ENCODE peak calls at places on chromosomes 5 and 9, in nine cellular contexts. G, S, Y, C, F, A, I, M and Z are unnamed samples.

GRCh38 chr9:31950756-31951155 is 433.7 kb upstream of the ACO1 start:
- DNase-seq in A (no peak), G (no peak), C (no peak), F (no peak), M (no peak), I (no peak), S (no peak), Y (no peak), Z (no peak)

GRCh38 chr9:83208065-83208850 is 145.3 kb upstream of the RASEF start:
- DNase-seq in Y (no peak), A (no peak), M (no peak), G (no peak), I (no peak), F (no peak), C (no peak), S (no peak), Z (no peak)

GRCh38 chr9:104836767-104837166 is 72.8 kb downstream of the NIPSNAP3B start:
- DNase-seq in Y (no peak), S (no peak), I (no peak), F (no peak), C (no peak), M (no peak), A (no peak), G (no peak), Z (no peak)

GRCh38 chr9:124894741-124895170 is 32.8 kb downstream of the ARPC5L start:
- DNase-seq in S (no peak), C (no peak), G (no peak), F (no peak), A (no peak), I (peak; percentile 76), Y (peak; percentile 27), M (peak; percentile 47), Z (peak; percentile 50)

GRCh38 chr9:12822111-12822510 is 47.3 kb downstream of the LURAP1L start:
- DNase-seq in Y (no peak), S (no peak), M (no peak), A (no peak), G (no peak), F (peak; percentile 49), I (no peak), C (no peak), Z (no peak)

GRCh38 chr5:154368041-154368800 is 77.6 kb upstream of the SAP30L start:
- DNase-seq in S (no peak), C (no peak), A (no peak), Y (no peak), I (no peak), G (no peak), F (peak; percentile 84), M (peak; percentile 34), Z (peak; percentile 52)

GRCh38 chr5:112689510-112689909 is 48.2 kb upstream of the APC start:
- DNase-seq in C (no peak), A (no peak), M (no peak), Y (no peak), I (no peak), S (no peak), G (no peak), F (peak; percentile 47), Z (no peak)

GRCh38 chr5:102959055-102959454 is 160.9 kb downstream of the GIN1 start:
- DNase-seq in Y (no peak), M (peak; percentile 51), F (no peak), C (no peak), G (no peak), A (no peak), S (no peak), I (no peak), Z (no peak)

GRCh38 chr5:177498013-177498847 is 826 bp upstream of the PDLIM7 start:
- DNase-seq in Y (no peak), M (no peak), A (no peak), G (peak; percentile 62), I (no peak), C (no peak), S (no peak), F (no peak), Z (peak; percentile 76)

GRCh38 chr5:95080026-95080425 is 204.9 kb downstream of the MCTP1 start:
- DNase-seq in Y (no peak), A (no peak), I (no peak), M (no peak), F (no peak), C (no peak), S (no peak), G (no peak), Z (no peak)

GRCh38 chr9:4119778-4120554 is 179.9 kb downstream of the GLIS3 start:
- DNase-seq in Y (no peak), I (no peak), S (no peak), G (no peak), A (no peak), M (no peak), C (no peak), F (no peak), Z (peak; percentile 23)

GRCh38 chr5:76473676-76474075 is 70.6 kb downstream of the IQGAP2 start:
- DNase-seq in S (peak; percentile 41), I (no peak), F (no peak), Y (peak; percentile 21), G (no peak), A (no peak), C (peak; percentile 20), M (no peak), Z (no peak)

GRCh38 chr9:5578698-5579085 is 50.2 kb upstream of the RIC1 start:
- DNase-seq in Y (no peak), I (no peak), F (no peak), A (no peak), S (no peak), C (no peak), G (no peak), M (no peak), Z (peak; percentile 25)

GRCh38 chr9:111027798-111028197 is 10.5 kb downstream of the LPAR1 start:
- DNase-seq in Y (no peak), G (no peak), M (no peak), S (no peak), A (no peak), C (no peak), I (no peak), F (no peak), Z (no peak)

GRCh38 chr9:14238518-14238917 is 75.4 kb downstream of the NFIB start:
- DNase-seq in S (no peak), A (no peak), I (no peak), C (no peak), F (peak; percentile 69), M (no peak), Y (no peak), G (no peak), Z (peak; percentile 78)

GRCh38 chr9:35056571-35057270 is 15.7 kb downstream of the VCP start:
- DNase-seq in Y (no peak), I (no peak), M (no peak), S (no peak), F (no peak), A (no peak), G (no peak), C (no peak), Z (no peak)

GRCh38 chr5:143140492-143141231 is 262.8 kb downstream of the NR3C1 start:
- DNase-seq in F (no peak), A (peak; percentile 63), I (no peak), Y (no peak), C (no peak), S (no peak), M (no peak), G (no peak), Z (peak; percentile 99)

GRCh38 chr9:128819716-128820664 is 1.7 kb downstream of the ENDOG start:
- DNase-seq in S (no peak), F (no peak), A (no peak), Y (no peak), I (no peak), G (no peak), C (no peak), M (no peak), Z (peak; percentile 82)

GRCh38 chr5:149912226-149912864 is 32.2 kb downstream of the PDE6A start:
- DNase-seq in S (no peak), F (no peak), G (no peak), A (no peak), M (no peak), Y (no peak), C (no peak), I (no peak), Z (peak; percentile 15)

GRCh38 chr9:125632321-125633115 is 74.5 kb downstream of the MAPKAP1 start:
- DNase-seq in I (peak; percentile 87), C (no peak), F (no peak), G (no peak), Y (peak; percentile 65), S (no peak), M (no peak), A (no peak), Z (peak; percentile 43)

GRCh38 chr5:3741372-3741770 is 145.7 kb downstream of the IRX1 start:
- DNase-seq in C (no peak), M (no peak), A (no peak), Y (no peak), S (no peak), I (no peak), F (no peak), G (no peak), Z (no peak)

GRCh38 chr5:67346611-67347010 is 150.0 kb upstream of the CD180 start:
- DNase-seq in Y (no peak), C (no peak), G (no peak), S (no peak), I (no peak), A (no peak), F (no peak), M (no peak), Z (no peak)

GRCh38 chr5:144369001-144369400 is 198.3 kb downstream of the KCTD16 start:
- DNase-seq in S (no peak), M (no peak), C (no peak), I (no peak), A (peak; percentile 84), G (no peak), Y (no peak), F (no peak), Z (peak; percentile 97)

GRCh38 chr5:141513021-141513626 is 24.2 kb downstream of the PCDHGC5 start:
- DNase-seq in A (peak; percentile 52), I (peak; percentile 16), G (peak; percentile 44), F (no peak), C (no peak), Y (no peak), M (peak; percentile 78), S (peak; percentile 8), Z (peak; percentile 74)

GRCh38 chr5:150085950-150086715 is at the start of gene CSF1R:
- DNase-seq in F (no peak), M (no peak), Y (peak; percentile 2), I (peak; percentile 81), A (no peak), G (no peak), S (no peak), C (no peak), Z (no peak)

GRCh38 chr9:126722252-126722921 is 82.5 kb upstream of the ZBTB43 start:
- DNase-seq in Y (peak; percentile 93), M (no peak), S (peak; percentile 87), G (peak; percentile 80), A (no peak), I (peak; percentile 36), C (peak; percentile 75), F (peak; percentile 86), Z (peak; percentile 51)

GRCh38 chr9:78014776-78015175 is 16.8 kb downstream of the GNAQ start:
- DNase-seq in G (no peak), M (no peak), Y (no peak), I (peak; percentile 56), A (no peak), C (no peak), S (no peak), F (no peak), Z (no peak)

GRCh38 chr5:137708062-137708461 is 27.8 kb downstream of the KLHL3 start:
- DNase-seq in M (no peak), Y (no peak), S (no peak), F (no peak), C (no peak), I (no peak), G (no peak), A (no peak), Z (no peak)

GRCh38 chr5:51326844-51327243 is 56.4 kb upstream of the ISL1 start:
- DNase-seq in Y (no peak), I (no peak), C (no peak), A (peak; percentile 30), F (no peak), M (no peak), S (no peak), G (no peak), Z (peak; percentile 82)

GRCh38 chr9:88197781-88198345 is 59.6 kb upstream of the SPATA31C2 start:
- DNase-seq in C (no peak), M (peak; percentile 75), G (no peak), S (no peak), Y (no peak), I (peak; percentile 11), A (no peak), F (peak; percentile 32), Z (no peak)

GRCh38 chr9:135888126-135888765 is 19.1 kb downstream of the CAMSAP1 start:
- DNase-seq in I (no peak), S (no peak), G (no peak), C (no peak), A (no peak), F (no peak), M (no peak), Y (no peak), Z (peak; percentile 70)